ENCODE peak calls at places on chromosome 7, in six cellular contexts. G is K562, T is transverse colon, A is dorsolateral prefrontal cortex, O is right lobe of liver, K is tibial artery. Q is an unnamed sample.

GRCh38 chr7:42096262-42096661 is 140.7 kb downstream of the GLI3 start:
- DNase-seq in K (no peak), T (no peak), A (no peak), O (no peak), G (no peak), Q (no peak)

GRCh38 chr7:151175793-151176311 is 8.4 kb upstream of the GBX1 start:
- DNase-seq in K (no peak), T (no peak), G (peak), A (no peak), O (no peak), Q (no peak)

GRCh38 chr7:27933691-27934565 is 194.0 kb downstream of the TAX1BP1 start:
- DNase-seq in A (no peak), G (no peak), T (no peak), K (no peak), O (no peak), Q (no peak)

GRCh38 chr7:116953372-116953726 is at the start of gene ST7:
- DNase-seq in O (no peak), A (peak), K (no peak), T (peak), G (no peak), Q (peak)

GRCh38 chr7:27162548-27162848 is 2.8 kb downstream of the HOXA9 start:
- DNase-seq in A (no peak), O (no peak), T (no peak), G (no peak), K (no peak), Q (no peak)

GRCh38 chr7:77802557-77803410 is 4.2 kb downstream of the PHTF2 start:
- DNase-seq in A (no peak), O (no peak), G (no peak), K (no peak), T (no peak), Q (no peak)

GRCh38 chr7:131623154-131623553 is 66.7 kb upstream of the PODXL start:
- DNase-seq in G (peak), A (no peak), T (peak), K (peak), O (peak), Q (no peak)

GRCh38 chr7:82413237-82413636 is 30.3 kb downstream of the CACNA2D1 start:
- DNase-seq in K (no peak), A (no peak), T (no peak), O (no peak), G (no peak), Q (no peak)

GRCh38 chr7:107044347-107045194 is at the start of gene PRKAR2B:
- DNase-seq in O (peak), K (peak), G (peak), T (peak), A (peak), Q (peak)

GRCh38 chr7:108813247-108814014 is 243.8 kb downstream of the DNAJB9 start:
- DNase-seq in T (no peak), A (no peak), O (no peak), G (no peak), K (no peak), Q (no peak)

GRCh38 chr7:121187676-121188075 is 141.1 kb upstream of the WNT16 start:
- DNase-seq in G (no peak), K (no peak), T (no peak), O (no peak), A (no peak), Q (no peak)

GRCh38 chr7:8434290-8435002 is 1.0 kb downstream of the NXPH1 start:
- DNase-seq in O (no peak), K (no peak), G (no peak), T (no peak), A (no peak), Q (no peak)

GRCh38 chr7:122136639-122137253 is 7.3 kb downstream of the AASS start:
- DNase-seq in A (no peak), K (no peak), G (no peak), O (no peak), T (no peak), Q (no peak)

GRCh38 chr7:126685596-126685995 is 567.1 kb downstream of the GRM8 start:
- DNase-seq in T (no peak), G (no peak), K (no peak), O (no peak), A (no peak), Q (no peak)

GRCh38 chr7:131773413-131773812 is 217.0 kb upstream of the PODXL start:
- DNase-seq in T (no peak), O (no peak), G (no peak), A (no peak), K (no peak), Q (no peak)

GRCh38 chr7:17255930-17256329 is 42.5 kb upstream of the AHR start:
- DNase-seq in T (no peak), K (no peak), A (no peak), O (no peak), G (no peak), Q (no peak)

GRCh38 chr7:2019693-2020511 is 212.8 kb downstream of the MAD1L1 start:
- DNase-seq in G (peak), T (peak), A (peak), O (peak), K (peak), Q (peak)

GRCh38 chr7:17672774-17673173 is 267.5 kb downstream of the SNX13 start:
- DNase-seq in K (no peak), O (no peak), T (no peak), G (no peak), A (no peak), Q (no peak)

GRCh38 chr7:815284-816216 is 16.7 kb upstream of the SUN1 start:
- DNase-seq in G (peak), K (no peak), A (no peak), O (peak), T (peak), Q (peak)

GRCh38 chr7:16264436-16265183 is 156.7 kb downstream of the CRPPA start:
- DNase-seq in O (no peak), T (no peak), G (peak), A (no peak), K (no peak), Q (no peak)

GRCh38 chr7:131074585-131074984 is 253.1 kb upstream of the MKLN1 start:
- DNase-seq in O (no peak), K (no peak), A (no peak), G (no peak), T (no peak), Q (no peak)

GRCh38 chr7:143316492-143316891 is 581 bp downstream of the CLCN1 start:
- DNase-seq in K (no peak), A (no peak), O (no peak), T (no peak), G (no peak), Q (no peak)

GRCh38 chr7:70156052-70156451 is 557.8 kb downstream of the AUTS2 start:
- DNase-seq in G (no peak), A (no peak), O (no peak), T (no peak), K (no peak), Q (no peak)

GRCh38 chr7:744854-745430 is 17.9 kb upstream of the PRKAR1B start:
- DNase-seq in T (no peak), K (no peak), A (no peak), G (no peak), O (no peak), Q (peak)

GRCh38 chr7:82345886-82346285 is 97.7 kb downstream of the CACNA2D1 start:
- DNase-seq in A (no peak), K (no peak), O (no peak), T (no peak), G (no peak), Q (no peak)

GRCh38 chr7:64685091-64685490 is 19.2 kb downstream of the ZNF107 start:
- DNase-seq in T (no peak), A (no peak), G (no peak), O (no peak), K (no peak), Q (no peak)

GRCh38 chr7:131372554-131372953 is 44.9 kb downstream of the MKLN1 start:
- DNase-seq in T (no peak), G (no peak), O (no peak), A (no peak), K (no peak), Q (no peak)

GRCh38 chr7:151304856-151305255 is 36.8 kb upstream of the NUB1 start:
- DNase-seq in G (peak), O (no peak), K (no peak), A (no peak), T (no peak), Q (no peak)

GRCh38 chr7:127650842-127651555 is 995 bp upstream of the SND1 start:
- DNase-seq in A (peak), T (peak), O (no peak), K (no peak), G (no peak), Q (no peak)

GRCh38 chr7:100475549-100475948 is 3.5 kb downstream of the TSC22D4 start:
- DNase-seq in G (peak), O (no peak), A (no peak), K (no peak), T (no peak), Q (no peak)

GRCh38 chr7:100478966-100479660 is at the start of gene TSC22D4:
- DNase-seq in G (peak), A (peak), T (peak), O (peak), K (peak), Q (peak)

GRCh38 chr7:100477871-100478248 is 1.2 kb downstream of the TSC22D4 start:
- DNase-seq in K (no peak), O (no peak), A (no peak), G (no peak), T (no peak), Q (no peak)

GRCh38 chr7:100476108-100476780 is 2.8 kb downstream of the TSC22D4 start:
- DNase-seq in A (no peak), T (no peak), G (no peak), O (no peak), K (no peak), Q (no peak)

DNA sequence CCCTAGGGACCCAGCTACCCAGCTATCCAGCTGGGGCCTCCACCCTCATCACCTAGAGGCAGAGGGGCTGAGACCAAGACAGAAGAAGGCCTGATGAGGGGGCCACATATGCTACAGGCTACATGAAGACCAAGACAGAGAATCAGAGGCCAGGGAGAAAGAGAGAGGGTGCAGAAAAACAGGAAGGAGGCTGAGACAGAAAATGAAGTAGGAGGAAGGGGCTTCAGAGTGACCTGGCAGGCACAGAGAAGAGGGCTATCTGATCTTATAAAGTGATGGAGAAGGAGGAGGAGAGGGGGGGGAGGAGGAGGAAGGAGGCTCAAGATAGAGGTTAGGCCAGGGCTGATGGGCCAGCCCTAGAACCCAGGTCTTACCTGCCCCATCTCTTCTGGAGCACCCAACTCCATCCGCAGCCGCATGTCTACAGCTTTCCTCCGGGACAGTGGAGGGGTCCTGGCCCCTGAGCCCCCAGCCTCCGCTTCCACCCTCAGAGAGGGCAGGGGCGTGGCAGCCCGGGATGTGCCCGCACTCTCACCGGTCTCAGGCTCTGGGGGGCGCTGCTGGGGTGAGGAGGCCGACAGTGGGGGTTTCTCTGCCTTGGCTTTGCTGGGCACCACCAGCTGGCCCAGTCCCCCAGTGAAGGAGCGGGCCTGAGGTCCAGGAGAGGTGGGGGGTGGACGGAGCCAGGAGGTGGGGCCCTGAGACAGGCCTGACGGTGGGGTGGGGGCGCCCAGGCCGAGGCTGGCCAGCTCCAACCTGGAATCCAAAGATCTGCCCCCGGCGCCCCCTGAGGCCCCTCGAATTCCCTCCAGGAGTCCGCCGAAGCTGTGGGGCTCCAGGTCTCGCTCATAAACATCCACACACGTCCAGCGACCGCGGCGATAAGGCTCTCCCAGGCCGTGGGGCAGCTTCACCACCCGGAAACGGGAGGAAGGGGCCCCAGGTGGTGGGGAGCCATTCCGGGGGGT is 1.8 kb downstream of the TSC22D4 start:
- DNase-seq in T (peak), A (no peak), K (no peak), O (no peak), G (peak), Q (no peak)
- TF ChIP-seq CTCF in T (no peak), A (no peak), K (no peak), O (no peak), G (peak), Q (no peak)

DNA sequence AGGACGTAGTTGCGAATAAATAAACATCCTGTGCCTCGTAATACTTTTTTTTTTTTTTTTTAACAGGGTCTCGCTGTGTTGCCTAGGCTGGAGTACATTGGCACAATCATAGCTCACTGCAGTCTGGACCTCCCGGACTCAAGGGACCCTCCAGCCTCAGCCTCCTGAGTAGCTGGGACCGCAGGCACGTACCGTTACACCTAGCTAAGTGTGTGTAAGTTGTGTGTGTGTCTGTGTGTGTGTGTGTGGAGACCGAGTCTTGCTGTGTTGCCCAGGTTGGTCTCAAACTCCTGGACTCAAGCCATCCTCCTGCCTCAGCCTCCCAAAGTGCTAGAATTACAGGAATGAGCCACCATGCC is 573 bp upstream of the PON2 start:
- DNase-seq in K (no peak), G (no peak), A (no peak), T (no peak), O (no peak), Q (no peak)
- H3K4me3 ChIP-seq in K (peak), G (peak), A (peak), T (peak), O (peak), Q (peak)

DNA sequence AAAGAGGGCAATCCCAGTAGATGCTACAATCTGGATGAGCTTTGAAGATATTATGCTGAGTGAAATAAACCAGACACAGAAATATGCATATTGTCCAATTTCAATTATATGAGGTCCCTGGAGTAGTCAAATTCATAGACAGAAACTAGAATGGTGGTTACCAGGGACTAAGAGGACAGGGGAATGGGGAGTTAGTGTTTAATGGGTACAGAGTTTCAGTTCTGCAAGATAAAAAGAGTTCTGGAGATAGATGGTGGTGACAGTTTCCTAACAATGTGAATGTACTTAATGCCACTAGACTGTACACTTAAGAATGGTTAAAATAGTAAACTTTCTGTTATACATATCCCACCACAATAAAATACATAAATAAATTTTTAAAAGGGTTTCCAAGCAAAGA is 236.6 kb downstream of the ELMO1 start:
- DNase-seq in G (no peak), T (no peak), O (no peak), A (no peak), K (no peak), Q (no peak)
- H3K27ac ChIP-seq in G (no peak), T (peak), O (no peak), A (no peak), K (peak), Q (no peak)

GRCh38 chr7:51085034-51085692 is 231.4 kb downstream of the COBL start:
- DNase-seq in O (no peak), K (no peak), T (no peak), G (no peak), A (no peak), Q (no peak)
- TF ChIP-seq CTCF in O (no peak), K (no peak), T (no peak), G (no peak), A (no peak), Q (no peak)

DNA sequence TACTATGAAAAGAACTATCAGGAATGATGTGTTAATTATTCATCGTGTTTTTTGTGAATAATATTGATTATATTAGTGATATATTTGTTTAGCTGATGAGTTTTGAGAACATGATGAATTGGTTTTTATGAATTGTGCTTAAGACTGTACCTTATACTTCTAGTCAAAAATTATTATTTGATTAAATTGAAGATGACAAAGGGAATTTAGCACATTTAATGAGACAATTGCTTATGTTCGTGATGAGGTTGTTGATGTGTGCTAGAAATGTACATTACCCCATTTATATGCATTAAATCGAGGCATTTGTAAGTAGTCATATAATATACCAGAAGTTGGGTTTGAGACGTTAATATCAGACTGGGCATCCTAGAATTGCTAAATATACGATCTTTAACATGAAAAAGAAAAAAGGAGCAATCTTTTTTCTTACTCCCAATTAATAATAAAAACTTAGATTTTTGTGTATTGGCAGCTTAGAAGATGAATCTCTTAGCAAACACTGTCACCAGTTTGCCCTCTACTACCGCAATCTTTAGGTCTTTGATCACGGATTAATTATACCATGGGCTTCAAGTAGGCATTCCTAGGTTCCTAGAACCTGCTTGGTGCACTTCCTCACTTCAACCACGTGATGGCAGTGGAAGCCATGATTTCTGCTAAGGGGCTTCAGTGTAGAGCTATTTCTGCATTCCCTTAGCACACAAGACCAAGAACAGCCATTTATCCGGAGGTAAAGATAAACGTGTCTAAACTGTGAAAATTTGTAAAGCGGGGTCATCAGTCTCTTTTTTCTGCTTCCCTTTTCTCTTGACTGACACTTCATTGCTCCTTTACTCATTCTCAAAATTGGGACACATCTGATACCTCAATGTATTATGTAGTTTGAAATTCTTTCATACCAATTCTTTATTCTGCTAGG is 1.6 kb downstream of the KLHDC10 start:
- DNase-seq in O (no peak), K (peak), G (peak), A (peak), T (peak), Q (peak)
- H3K4me3 ChIP-seq in O (peak), K (peak), G (peak), A (peak), T (peak), Q (no peak)